ENCODE peak calls at places on chromosomes 12 and 14, in nine cellular contexts. Y, L, K, J, V, W, N, I and A are unnamed samples.

GRCh38 chr12:12397184-12397583 is 40.3 kb downstream of the BORCS5 start:
- DNase-seq in I (no peak), Y (no peak), W (no peak), V (no peak), J (no peak), K (no peak), L (no peak), N (no peak), A (no peak)

GRCh38 chr12:123097521-123098084 is 53.3 kb downstream of the PITPNM2 start:
- DNase-seq in N (no peak), I (no peak), V (no peak), J (no peak), Y (no peak), L (peak; percentile 81), K (peak; percentile 45), W (no peak), A (no peak)

GRCh38 chr14:50489851-50490250 is 42.5 kb downstream of the MAP4K5 start:
- DNase-seq in W (no peak), L (no peak), N (no peak), Y (no peak), K (no peak), J (no peak), V (no peak), I (no peak), A (no peak)

GRCh38 chr14:88098128-88098527 is 93.2 kb downstream of the GPR65 start:
- DNase-seq in N (no peak), I (no peak), V (no peak), K (no peak), J (no peak), W (no peak), L (no peak), Y (no peak), A (no peak)

GRCh38 chr12:23954332-23954731 is 4.9 kb upstream of the SOX5 start:
- DNase-seq in Y (no peak), N (no peak), V (no peak), K (no peak), J (peak; percentile 29), I (no peak), W (no peak), L (peak; percentile 70), A (no peak)

GRCh38 chr12:6790496-6791150 is 1.3 kb downstream of the CD4 start:
- DNase-seq in L (no peak), V (no peak), J (no peak), Y (no peak), I (no peak), K (no peak), W (no peak), N (no peak), A (no peak)

GRCh38 chr14:104820669-104821228 is 19.8 kb downstream of the ZBTB42 start:
- DNase-seq in Y (no peak), W (no peak), L (peak; percentile 75), N (peak; percentile 81), I (no peak), J (peak; percentile 51), V (peak; percentile 81), K (peak; percentile 51), A (no peak)

GRCh38 chr12:89892426-89892825 is 183.8 kb upstream of the ATP2B1 start:
- DNase-seq in I (no peak), N (no peak), V (no peak), Y (no peak), L (no peak), W (no peak), K (no peak), J (no peak), A (no peak)

GRCh38 chr12:62268956-62269355 is 8.8 kb downstream of the USP15 start:
- DNase-seq in K (no peak), N (no peak), I (no peak), L (peak; percentile 84), V (no peak), Y (no peak), W (no peak), J (peak; percentile 65), A (no peak)

GRCh38 chr14:93116676-93117200 is 1.0 kb upstream of the ITPK1 start:
- DNase-seq in L (no peak), W (no peak), J (no peak), I (no peak), N (no peak), Y (no peak), K (no peak), V (no peak), A (no peak)

GRCh38 chr14:22506778-22507351 is 82.2 kb downstream of the DAD1 start:
- DNase-seq in L (no peak), J (no peak), W (no peak), N (no peak), Y (no peak), K (no peak), V (no peak), I (no peak), A (no peak)

GRCh38 chr12:57549203-57549908 is 488 bp upstream of the KIF5A start:
- DNase-seq in N (no peak), Y (no peak), W (no peak), V (no peak), J (no peak), L (no peak), I (no peak), K (no peak), A (no peak)

GRCh38 chr12:52383331-52383730 is 2.1 kb downstream of the KRT84 start:
- DNase-seq in I (no peak), Y (no peak), J (no peak), K (no peak), V (no peak), N (no peak), W (peak; percentile 50), L (no peak), A (no peak)

GRCh38 chr12:106580671-106581508 is 1.9 kb upstream of the RFX4 start:
- DNase-seq in I (no peak), Y (no peak), V (no peak), L (no peak), W (no peak), J (no peak), N (peak; percentile 32), K (no peak), A (no peak)

GRCh38 chr12:3533703-3534386 is 42.8 kb downstream of the PRMT8 start:
- DNase-seq in I (no peak), L (peak; percentile 15), W (no peak), K (no peak), N (peak; percentile 33), Y (no peak), V (peak; percentile 62), J (no peak), A (no peak)

GRCh38 chr14:50741571-50741970 is 73.5 kb upstream of the SAV1 start:
- DNase-seq in W (no peak), N (no peak), J (peak; percentile 44), I (no peak), L (peak; percentile 44), V (no peak), K (no peak), Y (no peak), A (no peak)

GRCh38 chr12:92270501-92270900 is 124.9 kb upstream of the BTG1 start:
- DNase-seq in I (no peak), N (no peak), Y (no peak), W (no peak), J (no peak), V (no peak), L (no peak), K (no peak), A (no peak)

GRCh38 chr14:55752580-55753365 is 172.8 kb downstream of the KTN1 start:
- DNase-seq in N (peak; percentile 64), V (peak; percentile 30), Y (no peak), W (no peak), J (peak; percentile 65), I (no peak), K (no peak), L (peak; percentile 87), A (peak; percentile 76)

GRCh38 chr14:105168093-105168420 is 519 bp downstream of the JAG2 start:
- DNase-seq in W (no peak), V (no peak), L (no peak), N (no peak), K (no peak), J (no peak), Y (no peak), I (no peak), A (no peak)

GRCh38 chr14:52363969-52364368 is 49.9 kb downstream of the PTGER2 start:
- DNase-seq in N (no peak), L (no peak), W (no peak), I (no peak), V (no peak), J (no peak), K (no peak), Y (no peak), A (no peak)

GRCh38 chr12:56628671-56629458 is 1.3 kb downstream of the BAZ2A start:
- DNase-seq in I (no peak), V (peak; percentile 69), N (peak; percentile 59), K (peak; percentile 47), Y (no peak), J (peak; percentile 33), W (peak; percentile 86), L (peak; percentile 77), A (no peak)

GRCh38 chr14:97066068-97066899 is 269.1 kb downstream of the VRK1 start:
- DNase-seq in W (no peak), L (no peak), N (no peak), J (no peak), K (no peak), I (no peak), Y (no peak), V (no peak), A (no peak)
- H3K4me1 ChIP-seq in W (no peaks in the 10 kb centered on the region), L (no peaks in the 10 kb centered on the region), N (peaks cover 15% of the 10 kb centered on the region), J (no peaks in the 10 kb centered on the region), K (no peaks in the 10 kb centered on the region), I (peaks cover 9% of the 10 kb centered on the region), Y (no peaks in the 10 kb centered on the region), V (no peaks in the 10 kb centered on the region), A (no peaks in the 10 kb centered on the region)

GRCh38 chr12:66548338-66549049 is 130.4 kb downstream of the GRIP1 start:
- DNase-seq in V (no peak), J (no peak), Y (no peak), N (peak; percentile 7), L (no peak), K (no peak), W (no peak), I (no peak), A (no peak)
- H3K4me3 ChIP-seq in V (no peak overlapping the region), J (no peak overlapping the region), Y (no peak overlapping the region), N (no peak overlapping the region), L (no peak overlapping the region), K (no peak overlapping the region), W (no peak overlapping the region), I (no peak overlapping the region), A (no peak overlapping the region)

GRCh38 chr14:74400328-74400727 is 25.7 kb downstream of the SYNDIG1L start:
- DNase-seq in I (no peak), N (peak; percentile 53), Y (no peak), W (no peak), K (no peak), L (peak; percentile 4), J (no peak), V (no peak), A (no peak)
- H3K4me1 ChIP-seq in I (peaks cover 26% of the 10 kb centered on the region), N (peaks cover 46% of the 10 kb centered on the region), Y (peaks cover 26% of the 10 kb centered on the region), W (no peaks in the 10 kb centered on the region), K (no peaks in the 10 kb centered on the region), L (peaks cover 2% of the 10 kb centered on the region), J (peaks cover 4% of the 10 kb centered on the region), V (peaks cover 6% of the 10 kb centered on the region), A (no peaks in the 10 kb centered on the region)

DNA sequence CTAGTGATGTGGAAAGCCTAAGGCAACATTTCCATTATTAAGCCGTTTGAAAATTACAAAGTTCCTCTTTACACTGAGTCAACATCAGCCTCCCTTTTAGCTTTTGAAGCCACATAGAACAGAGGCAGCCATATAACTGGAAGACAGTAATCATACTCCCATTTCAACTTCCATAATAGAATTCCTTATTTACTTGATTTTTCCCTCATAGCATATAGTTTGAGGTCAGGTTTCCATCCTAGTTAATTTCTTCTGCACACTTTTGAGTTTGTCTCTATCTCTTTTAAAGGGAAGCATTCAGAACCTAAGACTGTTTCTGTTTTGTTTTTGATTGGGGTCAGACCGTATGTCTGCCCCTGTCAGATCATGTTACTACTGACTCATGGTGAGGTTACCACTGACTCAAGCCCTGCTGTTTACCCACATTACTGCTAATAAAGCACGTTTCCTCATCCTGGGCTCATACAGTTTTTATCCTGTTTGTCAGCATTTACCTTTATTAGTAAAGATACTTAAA is 161.0 kb downstream of the SLC38A4 start:
- DNase-seq in I (no peak), Y (peak; percentile 7), N (no peak), W (no peak), K (no peak), J (peak; percentile 89), V (peak; percentile 50), L (peak; percentile 95), A (no peak)
- H3K4me3 ChIP-seq in I (no peak overlapping the region), Y (no peak overlapping the region), N (no peak overlapping the region), W (no peak overlapping the region), K (no peak overlapping the region), J (no peak overlapping the region), V (no peak overlapping the region), L (peak overlapping the region; percentile 4), A (no peak overlapping the region)